ENCODE peak calls at places on chromosome 17, in six cellular contexts. Z is pancreas, M is tibial artery, H is NCI-H1417, U is ecto neural progenitor cell, J is uterus. E is an unnamed sample.

GRCh38 chr17:78879679-78880186 is 23.3 kb downstream of the CEP295NL start:
- DNase-seq in Z (peak; percentile 66), M (no peak), J (peak; percentile 88), H (no peak), U (no peak), E (peak; percentile 91)

GRCh38 chr17:50210249-50211225 is 9.1 kb upstream of the COL1A1 start:
- DNase-seq in H (no peak), Z (no peak), U (peak; percentile 81), J (peak; percentile 92), M (peak; percentile 87), E (peak; percentile 63)

GRCh38 chr17:37476431-37477130 is 13.1 kb upstream of the DUSP14 start:
- DNase-seq in J (no peak), U (no peak), Z (no peak), M (no peak), H (no peak), E (peak; percentile 29)

GRCh38 chr17:81731271-81731670 is 19.2 kb downstream of the SLC25A10 start:
- DNase-seq in U (no peak), M (no peak), Z (no peak), J (no peak), H (no peak), E (no peak)

GRCh38 chr17:19759934-19760530 is 11.9 kb upstream of the ALDH3A1 start:
- DNase-seq in J (no peak), U (no peak), H (no peak), M (peak; percentile 28), Z (no peak), E (no peak)

GRCh38 chr17:47325176-47325575 is 1.4 kb downstream of the EFCAB13 start:
- DNase-seq in M (no peak), U (no peak), J (no peak), H (no peak), Z (no peak), E (no peak)

GRCh38 chr17:68783861-68784260 is 171.3 kb downstream of the ABCA8 start:
- DNase-seq in J (no peak), H (no peak), M (no peak), Z (no peak), U (no peak), E (no peak)

GRCh38 chr17:44901323-44901965 is 2.2 kb upstream of the EFTUD2 start:
- DNase-seq in U (no peak), Z (no peak), H (no peak), J (no peak), M (peak; percentile 7), E (no peak)

GRCh38 chr17:42361781-42362186 is 26.5 kb downstream of the STAT3 start:
- DNase-seq in U (no peak), M (no peak), H (peak; percentile 36), Z (no peak), J (no peak), E (no peak)